ENCODE peak calls at places on chromosome 1, in seven cellular contexts. One of them, this sample, is unnamed.

GRCh38 chr1:112806090-112806642 is 91.0 kb upstream of the PPM1J start:
- DNase-seq in cardiac fibroblast: no peak
- DNase-seq in activated CD4-positive, alpha-beta T cell treated with anti-CD3 and anti-CD28 coated beads, Interleukin-2, amount 50 U/mL, for 1 hour: no peak
- DNase-seq in M059J: no peak
- DNase-seq in activated T-cell treated with anti-CD3 and anti-CD28 coated beads, Interleukin-2, amount 50 U/mL, for 1 hour: no peak
- DNase-seq in endothelial cell: no peak
- DNase-seq in stimulated activated CD8-positive, alpha-beta memory T cell treated with anti-CD3 and anti-CD28 coated beads, Interleukin-4, amount 100 ng/mL, for 48 hours: no peak
- DNase-seq in this sample: no peak

GRCh38 chr1:12272770-12273169 is 42.9 kb downstream of the VPS13D start:
- DNase-seq in endothelial cell: no peak
- DNase-seq in activated CD4-positive, alpha-beta T cell treated with anti-CD3 and anti-CD28 coated beads, Interleukin-2, amount 50 U/mL, for 1 hour: no peak
- DNase-seq in stimulated activated CD8-positive, alpha-beta memory T cell treated with anti-CD3 and anti-CD28 coated beads, Interleukin-4, amount 100 ng/mL, for 48 hours: no peak
- DNase-seq in activated T-cell treated with anti-CD3 and anti-CD28 coated beads, Interleukin-2, amount 50 U/mL, for 1 hour: no peak
- DNase-seq in M059J: no peak
- DNase-seq in cardiac fibroblast: no peak
- DNase-seq in this sample: no peak

GRCh38 chr1:203402609-203403337 is 51.9 kb upstream of the FMOD start:
- DNase-seq in activated T-cell treated with anti-CD3 and anti-CD28 coated beads, Interleukin-2, amount 50 U/mL, for 1 hour: no peak
- DNase-seq in endothelial cell: no peak
- DNase-seq in cardiac fibroblast: peak; percentile 91
- DNase-seq in M059J: peak; percentile 44
- DNase-seq in stimulated activated CD8-positive, alpha-beta memory T cell treated with anti-CD3 and anti-CD28 coated beads, Interleukin-4, amount 100 ng/mL, for 48 hours: no peak
- DNase-seq in activated CD4-positive, alpha-beta T cell treated with anti-CD3 and anti-CD28 coated beads, Interleukin-2, amount 50 U/mL, for 1 hour: no peak
- DNase-seq in this sample: no peak

GRCh38 chr1:6392880-6393399 is 627 bp downstream of the ACOT7 start:
- DNase-seq in endothelial cell: peak; percentile 37
- DNase-seq in activated CD4-positive, alpha-beta T cell treated with anti-CD3 and anti-CD28 coated beads, Interleukin-2, amount 50 U/mL, for 1 hour: no peak
- DNase-seq in activated T-cell treated with anti-CD3 and anti-CD28 coated beads, Interleukin-2, amount 50 U/mL, for 1 hour: no peak
- DNase-seq in cardiac fibroblast: no peak
- DNase-seq in stimulated activated CD8-positive, alpha-beta memory T cell treated with anti-CD3 and anti-CD28 coated beads, Interleukin-4, amount 100 ng/mL, for 48 hours: no peak
- DNase-seq in M059J: no peak
- DNase-seq in this sample: no peak

GRCh38 chr1:235054466-235054865 is 74.2 kb downstream of the TOMM20 start:
- DNase-seq in endothelial cell: no peak
- DNase-seq in stimulated activated CD8-positive, alpha-beta memory T cell treated with anti-CD3 and anti-CD28 coated beads, Interleukin-4, amount 100 ng/mL, for 48 hours: no peak
- DNase-seq in activated T-cell treated with anti-CD3 and anti-CD28 coated beads, Interleukin-2, amount 50 U/mL, for 1 hour: no peak
- DNase-seq in M059J: no peak
- DNase-seq in cardiac fibroblast: no peak
- DNase-seq in activated CD4-positive, alpha-beta T cell treated with anti-CD3 and anti-CD28 coated beads, Interleukin-2, amount 50 U/mL, for 1 hour: no peak
- DNase-seq in this sample: no peak

GRCh38 chr1:21020151-21020550 is 156.5 kb downstream of the EIF4G3 start:
- DNase-seq in endothelial cell: no peak
- DNase-seq in activated CD4-positive, alpha-beta T cell treated with anti-CD3 and anti-CD28 coated beads, Interleukin-2, amount 50 U/mL, for 1 hour: no peak
- DNase-seq in activated T-cell treated with anti-CD3 and anti-CD28 coated beads, Interleukin-2, amount 50 U/mL, for 1 hour: no peak
- DNase-seq in cardiac fibroblast: no peak
- DNase-seq in M059J: peak; percentile 27
- DNase-seq in stimulated activated CD8-positive, alpha-beta memory T cell treated with anti-CD3 and anti-CD28 coated beads, Interleukin-4, amount 100 ng/mL, for 48 hours: no peak
- DNase-seq in this sample: no peak

GRCh38 chr1:6239213-6239752 is 3.5 kb upstream of the ICMT start:
- DNase-seq in stimulated activated CD8-positive, alpha-beta memory T cell treated with anti-CD3 and anti-CD28 coated beads, Interleukin-4, amount 100 ng/mL, for 48 hours: no peak
- DNase-seq in activated T-cell treated with anti-CD3 and anti-CD28 coated beads, Interleukin-2, amount 50 U/mL, for 1 hour: no peak
- DNase-seq in endothelial cell: no peak
- DNase-seq in M059J: no peak
- DNase-seq in activated CD4-positive, alpha-beta T cell treated with anti-CD3 and anti-CD28 coated beads, Interleukin-2, amount 50 U/mL, for 1 hour: no peak
- DNase-seq in cardiac fibroblast: no peak
- DNase-seq in this sample: no peak

GRCh38 chr1:89603651-89604413 is 29.1 kb upstream of the LRRC8C start:
- DNase-seq in endothelial cell: no peak
- DNase-seq in stimulated activated CD8-positive, alpha-beta memory T cell treated with anti-CD3 and anti-CD28 coated beads, Interleukin-4, amount 100 ng/mL, for 48 hours: peak; percentile 69
- DNase-seq in activated CD4-positive, alpha-beta T cell treated with anti-CD3 and anti-CD28 coated beads, Interleukin-2, amount 50 U/mL, for 1 hour: no peak
- DNase-seq in activated T-cell treated with anti-CD3 and anti-CD28 coated beads, Interleukin-2, amount 50 U/mL, for 1 hour: no peak
- DNase-seq in M059J: peak; percentile 30
- DNase-seq in cardiac fibroblast: peak; percentile 65
- DNase-seq in this sample: peak; percentile 79

GRCh38 chr1:8396083-8396911 is 78.4 kb downstream of the SLC45A1 start:
- DNase-seq in stimulated activated CD8-positive, alpha-beta memory T cell treated with anti-CD3 and anti-CD28 coated beads, Interleukin-4, amount 100 ng/mL, for 48 hours: no peak
- DNase-seq in M059J: peak; percentile 78
- DNase-seq in activated CD4-positive, alpha-beta T cell treated with anti-CD3 and anti-CD28 coated beads, Interleukin-2, amount 50 U/mL, for 1 hour: no peak
- DNase-seq in activated T-cell treated with anti-CD3 and anti-CD28 coated beads, Interleukin-2, amount 50 U/mL, for 1 hour: no peak
- DNase-seq in endothelial cell: no peak
- DNase-seq in cardiac fibroblast: peak; percentile 78
- DNase-seq in this sample: no peak

GRCh38 chr1:81689531-81689941 is 111.2 kb upstream of the ADGRL2 start:
- DNase-seq in endothelial cell: no peak
- DNase-seq in cardiac fibroblast: peak; percentile 86
- DNase-seq in activated CD4-positive, alpha-beta T cell treated with anti-CD3 and anti-CD28 coated beads, Interleukin-2, amount 50 U/mL, for 1 hour: no peak
- DNase-seq in activated T-cell treated with anti-CD3 and anti-CD28 coated beads, Interleukin-2, amount 50 U/mL, for 1 hour: no peak
- DNase-seq in M059J: peak; percentile 23
- DNase-seq in stimulated activated CD8-positive, alpha-beta memory T cell treated with anti-CD3 and anti-CD28 coated beads, Interleukin-4, amount 100 ng/mL, for 48 hours: no peak
- DNase-seq in this sample: no peak

GRCh38 chr1:45589861-45590260 is 6.0 kb downstream of the NASP start:
- DNase-seq in endothelial cell: no peak
- DNase-seq in M059J: peak; percentile 44
- DNase-seq in activated CD4-positive, alpha-beta T cell treated with anti-CD3 and anti-CD28 coated beads, Interleukin-2, amount 50 U/mL, for 1 hour: no peak
- DNase-seq in activated T-cell treated with anti-CD3 and anti-CD28 coated beads, Interleukin-2, amount 50 U/mL, for 1 hour: no peak
- DNase-seq in cardiac fibroblast: no peak
- DNase-seq in stimulated activated CD8-positive, alpha-beta memory T cell treated with anti-CD3 and anti-CD28 coated beads, Interleukin-4, amount 100 ng/mL, for 48 hours: no peak
- DNase-seq in this sample: no peak

GRCh38 chr1:150066838-150067183 is 765 bp upstream of the VPS45 start:
- DNase-seq in activated T-cell treated with anti-CD3 and anti-CD28 coated beads, Interleukin-2, amount 50 U/mL, for 1 hour: peak; percentile 44
- DNase-seq in M059J: peak; percentile 64
- DNase-seq in stimulated activated CD8-positive, alpha-beta memory T cell treated with anti-CD3 and anti-CD28 coated beads, Interleukin-4, amount 100 ng/mL, for 48 hours: peak; percentile 69
- DNase-seq in endothelial cell: peak; percentile 49
- DNase-seq in cardiac fibroblast: no peak
- DNase-seq in activated CD4-positive, alpha-beta T cell treated with anti-CD3 and anti-CD28 coated beads, Interleukin-2, amount 50 U/mL, for 1 hour: peak; percentile 19
- DNase-seq in this sample: peak; percentile 75

GRCh38 chr1:205141236-205142104 is 19.7 kb upstream of the RBBP5 start:
- DNase-seq in cardiac fibroblast: peak; percentile 91
- DNase-seq in activated T-cell treated with anti-CD3 and anti-CD28 coated beads, Interleukin-2, amount 50 U/mL, for 1 hour: peak; percentile 67
- DNase-seq in endothelial cell: peak; percentile 79
- DNase-seq in activated CD4-positive, alpha-beta T cell treated with anti-CD3 and anti-CD28 coated beads, Interleukin-2, amount 50 U/mL, for 1 hour: peak; percentile 73
- DNase-seq in M059J: peak; percentile 77
- DNase-seq in stimulated activated CD8-positive, alpha-beta memory T cell treated with anti-CD3 and anti-CD28 coated beads, Interleukin-4, amount 100 ng/mL, for 48 hours: peak; percentile 85
- DNase-seq in this sample: peak; percentile 86

GRCh38 chr1:6171546-6172124 is 8.5 kb downstream of the CHD5 start:
- DNase-seq in M059J: no peak
- DNase-seq in stimulated activated CD8-positive, alpha-beta memory T cell treated with anti-CD3 and anti-CD28 coated beads, Interleukin-4, amount 100 ng/mL, for 48 hours: no peak
- DNase-seq in cardiac fibroblast: peak; percentile 28
- DNase-seq in activated T-cell treated with anti-CD3 and anti-CD28 coated beads, Interleukin-2, amount 50 U/mL, for 1 hour: no peak
- DNase-seq in activated CD4-positive, alpha-beta T cell treated with anti-CD3 and anti-CD28 coated beads, Interleukin-2, amount 50 U/mL, for 1 hour: no peak
- DNase-seq in endothelial cell: peak; percentile 60
- DNase-seq in this sample: no peak

GRCh38 chr1:37556712-37557196 is at the start of gene DNALI1:
- DNase-seq in M059J: peak; percentile 82
- DNase-seq in stimulated activated CD8-positive, alpha-beta memory T cell treated with anti-CD3 and anti-CD28 coated beads, Interleukin-4, amount 100 ng/mL, for 48 hours: peak; percentile 55
- DNase-seq in activated CD4-positive, alpha-beta T cell treated with anti-CD3 and anti-CD28 coated beads, Interleukin-2, amount 50 U/mL, for 1 hour: peak; percentile 11
- DNase-seq in activated T-cell treated with anti-CD3 and anti-CD28 coated beads, Interleukin-2, amount 50 U/mL, for 1 hour: peak; percentile 29
- DNase-seq in cardiac fibroblast: peak; percentile 92
- DNase-seq in endothelial cell: peak; percentile 95
- DNase-seq in this sample: peak; percentile 64

GRCh38 chr1:22814176-22815042 is 103.8 kb downstream of the EPHB2 start:
- DNase-seq in activated T-cell treated with anti-CD3 and anti-CD28 coated beads, Interleukin-2, amount 50 U/mL, for 1 hour: no peak
- DNase-seq in M059J: peak; percentile 45
- DNase-seq in activated CD4-positive, alpha-beta T cell treated with anti-CD3 and anti-CD28 coated beads, Interleukin-2, amount 50 U/mL, for 1 hour: no peak
- DNase-seq in stimulated activated CD8-positive, alpha-beta memory T cell treated with anti-CD3 and anti-CD28 coated beads, Interleukin-4, amount 100 ng/mL, for 48 hours: no peak
- DNase-seq in cardiac fibroblast: no peak
- DNase-seq in endothelial cell: no peak
- DNase-seq in this sample: no peak

GRCh38 chr1:62175568-62176179 is 19.0 kb upstream of the L1TD1 start:
- DNase-seq in stimulated activated CD8-positive, alpha-beta memory T cell treated with anti-CD3 and anti-CD28 coated beads, Interleukin-4, amount 100 ng/mL, for 48 hours: peak; percentile 37
- DNase-seq in M059J: peak; percentile 67
- DNase-seq in cardiac fibroblast: peak; percentile 61
- DNase-seq in activated T-cell treated with anti-CD3 and anti-CD28 coated beads, Interleukin-2, amount 50 U/mL, for 1 hour: no peak
- DNase-seq in endothelial cell: peak; percentile 60
- DNase-seq in activated CD4-positive, alpha-beta T cell treated with anti-CD3 and anti-CD28 coated beads, Interleukin-2, amount 50 U/mL, for 1 hour: peak; percentile 24
- DNase-seq in this sample: no peak

GRCh38 chr1:109239047-109239579 is 10.2 kb upstream of the CELSR2 start:
- DNase-seq in cardiac fibroblast: no peak
- DNase-seq in activated CD4-positive, alpha-beta T cell treated with anti-CD3 and anti-CD28 coated beads, Interleukin-2, amount 50 U/mL, for 1 hour: no peak
- DNase-seq in M059J: no peak
- DNase-seq in stimulated activated CD8-positive, alpha-beta memory T cell treated with anti-CD3 and anti-CD28 coated beads, Interleukin-4, amount 100 ng/mL, for 48 hours: no peak
- DNase-seq in activated T-cell treated with anti-CD3 and anti-CD28 coated beads, Interleukin-2, amount 50 U/mL, for 1 hour: no peak
- DNase-seq in endothelial cell: no peak
- DNase-seq in this sample: no peak

GRCh38 chr1:19313636-19313959 is 1.5 kb downstream of the SLC66A1 start:
- DNase-seq in stimulated activated CD8-positive, alpha-beta memory T cell treated with anti-CD3 and anti-CD28 coated beads, Interleukin-4, amount 100 ng/mL, for 48 hours: no peak
- DNase-seq in M059J: no peak
- DNase-seq in activated CD4-positive, alpha-beta T cell treated with anti-CD3 and anti-CD28 coated beads, Interleukin-2, amount 50 U/mL, for 1 hour: no peak
- DNase-seq in endothelial cell: no peak
- DNase-seq in activated T-cell treated with anti-CD3 and anti-CD28 coated beads, Interleukin-2, amount 50 U/mL, for 1 hour: no peak
- DNase-seq in cardiac fibroblast: no peak
- DNase-seq in this sample: peak; percentile 38

GRCh38 chr1:818611-819291 is 105.0 kb upstream of the SAMD11 start:
- DNase-seq in activated CD4-positive, alpha-beta T cell treated with anti-CD3 and anti-CD28 coated beads, Interleukin-2, amount 50 U/mL, for 1 hour: no peak
- DNase-seq in activated T-cell treated with anti-CD3 and anti-CD28 coated beads, Interleukin-2, amount 50 U/mL, for 1 hour: no peak
- DNase-seq in M059J: peak; percentile 4
- DNase-seq in stimulated activated CD8-positive, alpha-beta memory T cell treated with anti-CD3 and anti-CD28 coated beads, Interleukin-4, amount 100 ng/mL, for 48 hours: no peak
- DNase-seq in endothelial cell: no peak
- DNase-seq in cardiac fibroblast: peak; percentile 9
- DNase-seq in this sample: no peak

GRCh38 chr1:61253059-61253735 is 170.8 kb downstream of the NFIA start:
- DNase-seq in cardiac fibroblast: peak; percentile 92
- DNase-seq in stimulated activated CD8-positive, alpha-beta memory T cell treated with anti-CD3 and anti-CD28 coated beads, Interleukin-4, amount 100 ng/mL, for 48 hours: no peak
- DNase-seq in M059J: peak; percentile 4
- DNase-seq in endothelial cell: no peak
- DNase-seq in activated T-cell treated with anti-CD3 and anti-CD28 coated beads, Interleukin-2, amount 50 U/mL, for 1 hour: no peak
- DNase-seq in activated CD4-positive, alpha-beta T cell treated with anti-CD3 and anti-CD28 coated beads, Interleukin-2, amount 50 U/mL, for 1 hour: no peak
- DNase-seq in this sample: no peak

GRCh38 chr1:8004113-8004802 is 21.9 kb downstream of the ERRFI1 start:
- DNase-seq in endothelial cell: no peak
- DNase-seq in activated T-cell treated with anti-CD3 and anti-CD28 coated beads, Interleukin-2, amount 50 U/mL, for 1 hour: no peak
- DNase-seq in activated CD4-positive, alpha-beta T cell treated with anti-CD3 and anti-CD28 coated beads, Interleukin-2, amount 50 U/mL, for 1 hour: no peak
- DNase-seq in cardiac fibroblast: no peak
- DNase-seq in M059J: no peak
- DNase-seq in stimulated activated CD8-positive, alpha-beta memory T cell treated with anti-CD3 and anti-CD28 coated beads, Interleukin-4, amount 100 ng/mL, for 48 hours: no peak
- DNase-seq in this sample: no peak

GRCh38 chr1:34682452-34683223 is 72.2 kb upstream of the GJB5 start:
- DNase-seq in endothelial cell: no peak
- DNase-seq in activated T-cell treated with anti-CD3 and anti-CD28 coated beads, Interleukin-2, amount 50 U/mL, for 1 hour: no peak
- DNase-seq in activated CD4-positive, alpha-beta T cell treated with anti-CD3 and anti-CD28 coated beads, Interleukin-2, amount 50 U/mL, for 1 hour: no peak
- DNase-seq in cardiac fibroblast: no peak
- DNase-seq in stimulated activated CD8-positive, alpha-beta memory T cell treated with anti-CD3 and anti-CD28 coated beads, Interleukin-4, amount 100 ng/mL, for 48 hours: no peak
- DNase-seq in M059J: no peak
- DNase-seq in this sample: no peak

GRCh38 chr1:117341123-117341522 is 26.1 kb upstream of the MAN1A2 start:
- DNase-seq in activated T-cell treated with anti-CD3 and anti-CD28 coated beads, Interleukin-2, amount 50 U/mL, for 1 hour: no peak
- DNase-seq in activated CD4-positive, alpha-beta T cell treated with anti-CD3 and anti-CD28 coated beads, Interleukin-2, amount 50 U/mL, for 1 hour: no peak
- DNase-seq in M059J: peak; percentile 13
- DNase-seq in stimulated activated CD8-positive, alpha-beta memory T cell treated with anti-CD3 and anti-CD28 coated beads, Interleukin-4, amount 100 ng/mL, for 48 hours: no peak
- DNase-seq in endothelial cell: no peak
- DNase-seq in cardiac fibroblast: no peak
- DNase-seq in this sample: no peak

GRCh38 chr1:26094677-26095383 is 16.8 kb upstream of the PDIK1L start:
- DNase-seq in activated T-cell treated with anti-CD3 and anti-CD28 coated beads, Interleukin-2, amount 50 U/mL, for 1 hour: no peak
- DNase-seq in cardiac fibroblast: peak; percentile 32
- DNase-seq in stimulated activated CD8-positive, alpha-beta memory T cell treated with anti-CD3 and anti-CD28 coated beads, Interleukin-4, amount 100 ng/mL, for 48 hours: no peak
- DNase-seq in activated CD4-positive, alpha-beta T cell treated with anti-CD3 and anti-CD28 coated beads, Interleukin-2, amount 50 U/mL, for 1 hour: no peak
- DNase-seq in endothelial cell: peak; percentile 58
- DNase-seq in M059J: peak; percentile 85
- DNase-seq in this sample: peak; percentile 24

GRCh38 chr1:116741781-116742565 is 12.3 kb upstream of the CD2 start:
- DNase-seq in cardiac fibroblast: no peak
- DNase-seq in activated T-cell treated with anti-CD3 and anti-CD28 coated beads, Interleukin-2, amount 50 U/mL, for 1 hour: no peak
- DNase-seq in stimulated activated CD8-positive, alpha-beta memory T cell treated with anti-CD3 and anti-CD28 coated beads, Interleukin-4, amount 100 ng/mL, for 48 hours: no peak
- DNase-seq in activated CD4-positive, alpha-beta T cell treated with anti-CD3 and anti-CD28 coated beads, Interleukin-2, amount 50 U/mL, for 1 hour: no peak
- DNase-seq in M059J: no peak
- DNase-seq in endothelial cell: no peak
- DNase-seq in this sample: peak; percentile 55

GRCh38 chr1:41481109-41481775 is 3.2 kb downstream of the EDN2 start:
- DNase-seq in M059J: no peak
- DNase-seq in cardiac fibroblast: no peak
- DNase-seq in activated T-cell treated with anti-CD3 and anti-CD28 coated beads, Interleukin-2, amount 50 U/mL, for 1 hour: no peak
- DNase-seq in stimulated activated CD8-positive, alpha-beta memory T cell treated with anti-CD3 and anti-CD28 coated beads, Interleukin-4, amount 100 ng/mL, for 48 hours: no peak
- DNase-seq in endothelial cell: no peak
- DNase-seq in activated CD4-positive, alpha-beta T cell treated with anti-CD3 and anti-CD28 coated beads, Interleukin-2, amount 50 U/mL, for 1 hour: no peak
- DNase-seq in this sample: no peak

GRCh38 chr1:160874935-160875334 is 10.0 kb downstream of the ITLN1 start:
- DNase-seq in activated CD4-positive, alpha-beta T cell treated with anti-CD3 and anti-CD28 coated beads, Interleukin-2, amount 50 U/mL, for 1 hour: no peak
- DNase-seq in M059J: peak; percentile 5
- DNase-seq in stimulated activated CD8-positive, alpha-beta memory T cell treated with anti-CD3 and anti-CD28 coated beads, Interleukin-4, amount 100 ng/mL, for 48 hours: no peak
- DNase-seq in cardiac fibroblast: no peak
- DNase-seq in endothelial cell: no peak
- DNase-seq in activated T-cell treated with anti-CD3 and anti-CD28 coated beads, Interleukin-2, amount 50 U/mL, for 1 hour: no peak
- DNase-seq in this sample: peak; percentile 68

GRCh38 chr1:40782371-40782956 is 1.1 kb upstream of the KCNQ4 start:
- DNase-seq in endothelial cell: peak; percentile 46
- DNase-seq in activated CD4-positive, alpha-beta T cell treated with anti-CD3 and anti-CD28 coated beads, Interleukin-2, amount 50 U/mL, for 1 hour: no peak
- DNase-seq in cardiac fibroblast: no peak
- DNase-seq in activated T-cell treated with anti-CD3 and anti-CD28 coated beads, Interleukin-2, amount 50 U/mL, for 1 hour: no peak
- DNase-seq in M059J: peak; percentile 38
- DNase-seq in stimulated activated CD8-positive, alpha-beta memory T cell treated with anti-CD3 and anti-CD28 coated beads, Interleukin-4, amount 100 ng/mL, for 48 hours: no peak
- DNase-seq in this sample: no peak

GRCh38 chr1:41672173-41672572 is 187.7 kb upstream of the EDN2 start:
- DNase-seq in M059J: peak; percentile 97
- DNase-seq in activated CD4-positive, alpha-beta T cell treated with anti-CD3 and anti-CD28 coated beads, Interleukin-2, amount 50 U/mL, for 1 hour: no peak
- DNase-seq in stimulated activated CD8-positive, alpha-beta memory T cell treated with anti-CD3 and anti-CD28 coated beads, Interleukin-4, amount 100 ng/mL, for 48 hours: no peak
- DNase-seq in activated T-cell treated with anti-CD3 and anti-CD28 coated beads, Interleukin-2, amount 50 U/mL, for 1 hour: peak; percentile 14
- DNase-seq in cardiac fibroblast: peak; percentile 72
- DNase-seq in endothelial cell: no peak
- DNase-seq in this sample: peak; percentile 49

GRCh38 chr1:31773861-31774260 is 9.7 kb upstream of the ADGRB2 start:
- DNase-seq in stimulated activated CD8-positive, alpha-beta memory T cell treated with anti-CD3 and anti-CD28 coated beads, Interleukin-4, amount 100 ng/mL, for 48 hours: no peak
- DNase-seq in activated CD4-positive, alpha-beta T cell treated with anti-CD3 and anti-CD28 coated beads, Interleukin-2, amount 50 U/mL, for 1 hour: no peak
- DNase-seq in endothelial cell: no peak
- DNase-seq in M059J: no peak
- DNase-seq in activated T-cell treated with anti-CD3 and anti-CD28 coated beads, Interleukin-2, amount 50 U/mL, for 1 hour: no peak
- DNase-seq in cardiac fibroblast: no peak
- DNase-seq in this sample: no peak

GRCh38 chr1:172826096-172826741 is 167.3 kb downstream of the FASLG start:
- DNase-seq in cardiac fibroblast: peak; percentile 98
- DNase-seq in stimulated activated CD8-positive, alpha-beta memory T cell treated with anti-CD3 and anti-CD28 coated beads, Interleukin-4, amount 100 ng/mL, for 48 hours: no peak
- DNase-seq in endothelial cell: no peak
- DNase-seq in activated CD4-positive, alpha-beta T cell treated with anti-CD3 and anti-CD28 coated beads, Interleukin-2, amount 50 U/mL, for 1 hour: no peak
- DNase-seq in M059J: peak; percentile 88
- DNase-seq in activated T-cell treated with anti-CD3 and anti-CD28 coated beads, Interleukin-2, amount 50 U/mL, for 1 hour: no peak
- DNase-seq in this sample: no peak

This sample was measured in activated effector memory CD4-positive, alpha-beta T cell treated with anti-CD3 and anti-CD28 coated beads, Interleukin-2, amount 50 U/mL, for 16 hours.